ENCODE peak calls at places on chromosomes 11 and 22, in eight cellular contexts. One of them, this sample, is unnamed.

GRCh38 chr11:10181811-10182210 is 112.2 kb downstream of the SBF2 start:
- DNase-seq in kidney: no peak
- DNase-seq in pancreas: no peak
- DNase-seq in tibial artery: no peak
- DNase-seq in choroid plexus epithelial cell: peak; percentile 77
- DNase-seq in heart left ventricle: no peak
- DNase-seq in brain microvascular endothelial cell: no peak
- DNase-seq in ovary: no peak
- DNase-seq in this sample: peak; percentile 31

GRCh38 chr11:14336507-14337503 is 22.2 kb downstream of the RRAS2 start:
- DNase-seq in tibial artery: no peak
- DNase-seq in kidney: no peak
- DNase-seq in pancreas: no peak
- DNase-seq in ovary: no peak
- DNase-seq in choroid plexus epithelial cell: peak; percentile 96
- DNase-seq in heart left ventricle: no peak
- DNase-seq in brain microvascular endothelial cell: peak; percentile 98
- DNase-seq in this sample: peak; percentile 63

GRCh38 chr11:132064987-132065620 is 694.7 kb downstream of the NTM start:
- DNase-seq in tibial artery: peak; percentile 33
- DNase-seq in heart left ventricle: no peak
- DNase-seq in ovary: no peak
- DNase-seq in choroid plexus epithelial cell: peak; percentile 98
- DNase-seq in brain microvascular endothelial cell: peak; percentile 99
- DNase-seq in pancreas: peak; percentile 19
- DNase-seq in kidney: no peak
- DNase-seq in this sample: peak; percentile 96

GRCh38 chr11:18650859-18651557 is 16.9 kb upstream of the SPTY2D1 start:
- DNase-seq in choroid plexus epithelial cell: peak; percentile 81
- DNase-seq in tibial artery: peak; percentile 23
- DNase-seq in brain microvascular endothelial cell: peak; percentile 36
- DNase-seq in kidney: no peak
- DNase-seq in pancreas: peak; percentile 46
- DNase-seq in heart left ventricle: peak; percentile 28
- DNase-seq in ovary: no peak
- DNase-seq in this sample: no peak

GRCh38 chr11:65353900-65354264 is 669 bp upstream of the TIGD3 start:
- DNase-seq in heart left ventricle: no peak
- DNase-seq in ovary: peak; percentile 59
- DNase-seq in brain microvascular endothelial cell: no peak
- DNase-seq in kidney: peak; percentile 78
- DNase-seq in pancreas: no peak
- DNase-seq in choroid plexus epithelial cell: no peak
- DNase-seq in tibial artery: no peak
- DNase-seq in this sample: no peak

GRCh38 chr22:38120359-38121110 is 10.1 kb upstream of the BAIAP2L2 start:
- DNase-seq in choroid plexus epithelial cell: no peak
- DNase-seq in ovary: no peak
- DNase-seq in tibial artery: no peak
- DNase-seq in heart left ventricle: no peak
- DNase-seq in brain microvascular endothelial cell: no peak
- DNase-seq in pancreas: no peak
- DNase-seq in kidney: peak; percentile 68
- DNase-seq in this sample: no peak

GRCh38 chr11:129605815-129606214 is 209.8 kb upstream of the TMEM45B start:
- DNase-seq in ovary: no peak
- DNase-seq in heart left ventricle: no peak
- DNase-seq in brain microvascular endothelial cell: no peak
- DNase-seq in choroid plexus epithelial cell: no peak
- DNase-seq in kidney: no peak
- DNase-seq in tibial artery: no peak
- DNase-seq in pancreas: no peak
- DNase-seq in this sample: no peak

GRCh38 chr22:42891008-42891407 is 33.9 kb upstream of the ARFGAP3 start:
- DNase-seq in tibial artery: no peak
- DNase-seq in heart left ventricle: no peak
- DNase-seq in ovary: no peak
- DNase-seq in pancreas: no peak
- DNase-seq in kidney: no peak
- DNase-seq in choroid plexus epithelial cell: no peak
- DNase-seq in brain microvascular endothelial cell: no peak
- DNase-seq in this sample: no peak

GRCh38 chr22:39997939-39998726 is 3.4 kb downstream of the FAM83F start:
- DNase-seq in tibial artery: no peak
- DNase-seq in ovary: peak; percentile 30
- DNase-seq in brain microvascular endothelial cell: no peak
- DNase-seq in choroid plexus epithelial cell: peak; percentile 30
- DNase-seq in pancreas: peak; percentile 78
- DNase-seq in heart left ventricle: no peak
- DNase-seq in kidney: peak; percentile 88
- DNase-seq in this sample: no peak

GRCh38 chr11:40958707-40959106 is 500.7 kb downstream of the LRRC4C start:
- DNase-seq in brain microvascular endothelial cell: no peak
- DNase-seq in heart left ventricle: no peak
- DNase-seq in tibial artery: no peak
- DNase-seq in kidney: no peak
- DNase-seq in choroid plexus epithelial cell: no peak
- DNase-seq in ovary: no peak
- DNase-seq in pancreas: no peak
- DNase-seq in this sample: no peak

GRCh38 chr11:62459080-62459479 is 40.2 kb downstream of the SCGB1A1 start:
- DNase-seq in ovary: no peak
- DNase-seq in brain microvascular endothelial cell: no peak
- DNase-seq in choroid plexus epithelial cell: no peak
- DNase-seq in kidney: no peak
- DNase-seq in heart left ventricle: no peak
- DNase-seq in pancreas: no peak
- DNase-seq in tibial artery: no peak
- DNase-seq in this sample: no peak

GRCh38 chr11:38693306-38693705 is 2095.3 kb upstream of the RAG2 start:
- DNase-seq in kidney: peak; percentile 42
- DNase-seq in brain microvascular endothelial cell: no peak
- DNase-seq in pancreas: no peak
- DNase-seq in ovary: no peak
- DNase-seq in heart left ventricle: no peak
- DNase-seq in choroid plexus epithelial cell: no peak
- DNase-seq in tibial artery: no peak
- DNase-seq in this sample: no peak

GRCh38 chr11:13073119-13073981 is 64.2 kb downstream of the RASSF10 start:
- DNase-seq in tibial artery: no peak
- DNase-seq in ovary: no peak
- DNase-seq in pancreas: no peak
- DNase-seq in choroid plexus epithelial cell: peak; percentile 62
- DNase-seq in kidney: no peak
- DNase-seq in brain microvascular endothelial cell: peak; percentile 73
- DNase-seq in heart left ventricle: no peak
- DNase-seq in this sample: no peak

GRCh38 chr11:96817488-96817887 is 427.7 kb downstream of the JRKL start:
- DNase-seq in kidney: no peak
- DNase-seq in pancreas: no peak
- DNase-seq in brain microvascular endothelial cell: no peak
- DNase-seq in ovary: no peak
- DNase-seq in tibial artery: no peak
- DNase-seq in heart left ventricle: no peak
- DNase-seq in choroid plexus epithelial cell: no peak
- DNase-seq in this sample: no peak

GRCh38 chr22:46031066-46031465 is 54.1 kb upstream of the WNT7B start:
- DNase-seq in choroid plexus epithelial cell: no peak
- DNase-seq in brain microvascular endothelial cell: no peak
- DNase-seq in ovary: peak; percentile 25
- DNase-seq in pancreas: peak; percentile 15
- DNase-seq in heart left ventricle: no peak
- DNase-seq in kidney: peak; percentile 73
- DNase-seq in tibial artery: no peak
- DNase-seq in this sample: no peak

GRCh38 chr11:65900125-65900898 is at the start of gene FOSL1:
- DNase-seq in heart left ventricle: peak; percentile 93
- DNase-seq in choroid plexus epithelial cell: peak; percentile 97
- DNase-seq in pancreas: peak; percentile 85
- DNase-seq in tibial artery: peak; percentile 84
- DNase-seq in ovary: peak; percentile 73
- DNase-seq in kidney: peak; percentile 96
- DNase-seq in brain microvascular endothelial cell: peak; percentile 93
- DNase-seq in this sample: peak; percentile 86

GRCh38 chr11:16985297-16985696 is 28.9 kb downstream of the PLEKHA7 start:
- DNase-seq in heart left ventricle: no peak
- DNase-seq in ovary: no peak
- DNase-seq in brain microvascular endothelial cell: no peak
- DNase-seq in kidney: no peak
- DNase-seq in choroid plexus epithelial cell: no peak
- DNase-seq in pancreas: no peak
- DNase-seq in tibial artery: no peak
- DNase-seq in this sample: no peak

GRCh38 chr22:32852346-32853251 is 51.1 kb downstream of the TIMP3 start:
- DNase-seq in pancreas: no peak
- DNase-seq in brain microvascular endothelial cell: peak; percentile 39
- DNase-seq in choroid plexus epithelial cell: peak; percentile 72
- DNase-seq in heart left ventricle: peak; percentile 85
- DNase-seq in tibial artery: peak; percentile 85
- DNase-seq in kidney: peak; percentile 94
- DNase-seq in ovary: peak; percentile 41
- DNase-seq in this sample: no peak

GRCh38 chr11:46238078-46238966 is 39.1 kb upstream of the CREB3L1 start:
- DNase-seq in brain microvascular endothelial cell: peak; percentile 25
- DNase-seq in choroid plexus epithelial cell: peak; percentile 57
- DNase-seq in tibial artery: peak; percentile 47
- DNase-seq in ovary: peak; percentile 90
- DNase-seq in pancreas: peak; percentile 58
- DNase-seq in heart left ventricle: peak; percentile 81
- DNase-seq in kidney: peak; percentile 91
- DNase-seq in this sample: no peak
- H3K4me3 ChIP-seq in brain microvascular endothelial cell: peak overlapping the region; percentile 62
- H3K4me3 ChIP-seq in choroid plexus epithelial cell: peak overlapping the region; percentile 59
- H3K4me3 ChIP-seq in tibial artery: peak overlapping the region; percentile 45
- H3K4me3 ChIP-seq in ovary: peak overlapping the region; percentile 40
- H3K4me3 ChIP-seq in pancreas: peak overlapping the region; percentile 15
- H3K4me3 ChIP-seq in heart left ventricle: peak overlapping the region; percentile 32
- H3K4me3 ChIP-seq in kidney: peak overlapping the region; percentile 52
- H3K4me3 ChIP-seq in this sample: peak overlapping the region; percentile 60

DNA sequence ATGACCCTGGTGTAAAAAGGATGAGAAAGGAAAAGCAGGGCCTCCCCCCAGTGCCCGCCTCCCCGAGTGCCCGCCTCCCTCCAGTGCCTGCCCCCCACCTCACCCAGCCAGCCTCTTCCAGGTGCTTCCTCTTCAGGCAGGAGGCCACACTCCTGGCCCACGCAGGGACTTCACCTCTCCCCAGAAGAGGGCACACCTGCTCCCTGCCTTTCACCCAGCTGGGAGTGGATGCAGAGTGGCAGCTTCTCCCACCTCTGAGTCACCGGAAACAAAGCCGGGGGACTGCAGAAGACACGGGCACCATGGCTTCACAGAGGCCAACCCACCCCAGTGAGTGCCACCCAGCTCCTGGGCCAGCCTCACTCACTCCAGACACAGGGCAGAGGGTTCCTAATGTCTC is 16.1 kb downstream of the CPT1A start:
- DNase-seq in heart left ventricle: no peak
- DNase-seq in choroid plexus epithelial cell: no peak
- DNase-seq in pancreas: peak; percentile 46
- DNase-seq in kidney: peak; percentile 83
- DNase-seq in tibial artery: no peak
- DNase-seq in ovary: no peak
- DNase-seq in brain microvascular endothelial cell: no peak
- DNase-seq in this sample: no peak
- TF ChIP-seq CTCF in heart left ventricle: no peak
- TF ChIP-seq CTCF in choroid plexus epithelial cell: no peak
- TF ChIP-seq CTCF in pancreas: no peak
- TF ChIP-seq CTCF in kidney: peak; percentile 31
- TF ChIP-seq CTCF in tibial artery: no peak
- TF ChIP-seq CTCF in ovary: no peak
- TF ChIP-seq CTCF in brain microvascular endothelial cell: peak; percentile 22
- TF ChIP-seq CTCF in this sample: peak; percentile 8

GRCh38 chr11:119904636-119905035 is 175.6 kb upstream of the NECTIN1 start:
- DNase-seq in ovary: no peak
- DNase-seq in tibial artery: no peak
- DNase-seq in heart left ventricle: no peak
- DNase-seq in kidney: no peak
- DNase-seq in brain microvascular endothelial cell: no peak
- DNase-seq in choroid plexus epithelial cell: no peak
- DNase-seq in pancreas: peak; percentile 36
- DNase-seq in this sample: no peak

GRCh38 chr11:119903389-119903788 is 174.4 kb upstream of the NECTIN1 start:
- DNase-seq in tibial artery: no peak
- DNase-seq in brain microvascular endothelial cell: no peak
- DNase-seq in pancreas: no peak
- DNase-seq in ovary: no peak
- DNase-seq in choroid plexus epithelial cell: no peak
- DNase-seq in kidney: no peak
- DNase-seq in heart left ventricle: no peak
- DNase-seq in this sample: no peak

GRCh38 chr11:119903821-119904220 is 174.8 kb upstream of the NECTIN1 start:
- DNase-seq in kidney: no peak
- DNase-seq in pancreas: no peak
- DNase-seq in ovary: no peak
- DNase-seq in choroid plexus epithelial cell: no peak
- DNase-seq in heart left ventricle: no peak
- DNase-seq in brain microvascular endothelial cell: no peak
- DNase-seq in tibial artery: no peak
- DNase-seq in this sample: no peak

GRCh38 chr11:119901657-119902577 is 172.9 kb upstream of the NECTIN1 start:
- DNase-seq in ovary: no peak
- DNase-seq in heart left ventricle: no peak
- DNase-seq in pancreas: no peak
- DNase-seq in choroid plexus epithelial cell: no peak
- DNase-seq in tibial artery: no peak
- DNase-seq in kidney: no peak
- DNase-seq in brain microvascular endothelial cell: no peak
- DNase-seq in this sample: no peak

DNA sequence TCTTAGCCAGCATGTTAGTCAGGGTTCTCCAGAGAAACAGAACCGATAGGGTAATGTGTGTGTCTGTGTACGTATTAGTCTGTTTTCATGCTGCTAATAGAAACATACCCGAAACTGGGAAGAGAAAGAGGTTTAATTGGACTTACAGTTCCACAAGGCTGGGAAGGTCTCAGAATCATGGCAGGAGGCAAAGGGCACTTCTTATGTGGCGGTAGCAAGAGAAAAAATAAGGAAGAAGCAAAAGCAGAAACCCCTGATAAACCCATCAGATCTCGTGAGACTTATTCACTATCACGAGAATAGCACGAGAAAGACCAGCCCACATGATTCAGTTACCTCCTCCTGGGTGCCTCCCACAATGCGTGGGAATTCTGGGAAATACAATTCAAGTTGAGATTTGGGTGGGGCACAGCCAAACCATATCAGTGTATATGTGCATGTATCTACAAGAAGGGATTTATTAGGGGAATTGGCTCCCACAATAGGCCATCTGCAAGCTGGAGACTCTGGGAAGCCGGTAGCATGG is 173.7 kb upstream of the NECTIN1 start:
- DNase-seq in kidney: no peak
- DNase-seq in pancreas: no peak
- DNase-seq in choroid plexus epithelial cell: no peak
- DNase-seq in heart left ventricle: no peak
- DNase-seq in tibial artery: no peak
- DNase-seq in brain microvascular endothelial cell: no peak
- DNase-seq in ovary: no peak
- DNase-seq in this sample: no peak
- H3K4me3 ChIP-seq in kidney: no peak overlapping the region
- H3K4me3 ChIP-seq in pancreas: no peak overlapping the region
- H3K4me3 ChIP-seq in choroid plexus epithelial cell: no peak overlapping the region
- H3K4me3 ChIP-seq in heart left ventricle: no peak overlapping the region
- H3K4me3 ChIP-seq in tibial artery: no peak overlapping the region
- H3K4me3 ChIP-seq in brain microvascular endothelial cell: no peak overlapping the region
- H3K4me3 ChIP-seq in ovary: no peak overlapping the region
- H3K4me3 ChIP-seq in this sample: no peak overlapping the region

GRCh38 chr22:30490399-30490798 is 15.1 kb downstream of the SEC14L4 start:
- DNase-seq in ovary: no peak
- DNase-seq in brain microvascular endothelial cell: no peak
- DNase-seq in tibial artery: no peak
- DNase-seq in choroid plexus epithelial cell: peak; percentile 4
- DNase-seq in kidney: no peak
- DNase-seq in heart left ventricle: no peak
- DNase-seq in pancreas: no peak
- DNase-seq in this sample: no peak
- TF ChIP-seq CTCF in ovary: no peak
- TF ChIP-seq CTCF in brain microvascular endothelial cell: peak; percentile 36
- TF ChIP-seq CTCF in tibial artery: no peak
- TF ChIP-seq CTCF in choroid plexus epithelial cell: peak; percentile 37
- TF ChIP-seq CTCF in kidney: no peak
- TF ChIP-seq CTCF in heart left ventricle: no peak
- TF ChIP-seq CTCF in pancreas: no peak
- TF ChIP-seq CTCF in this sample: peak; percentile 23